ENCODE peak calls at places on chromosomes 16 and 17, in six cellular contexts. L, J, B, R, C and V are unnamed samples.

GRCh38 chr17:17605747-17606083 is 14.2 kb upstream of the PEMT start:
- DNase-seq in C (no peak), B (peak; percentile 91), R (no peak), L (peak; percentile 65), J (no peak), V (no peak)

GRCh38 chr16:67423634-67424575 is 7.0 kb upstream of the HSD11B2 start:
- DNase-seq in B (no peak), L (no peak), J (no peak), C (no peak), R (no peak), V (no peak)

GRCh38 chr17:57331423-57331822 is 75.1 kb downstream of the MSI2 start:
- DNase-seq in C (no peak), R (no peak), L (no peak), J (no peak), B (no peak), V (no peak)

GRCh38 chr16:10556240-10556639 is 24.2 kb downstream of the EMP2 start:
- DNase-seq in B (no peak), C (no peak), J (no peak), L (no peak), R (no peak), V (no peak)

GRCh38 chr17:81125573-81126081 is 39.7 kb upstream of the PVALEF start:
- DNase-seq in B (no peak), L (no peak), C (no peak), R (no peak), J (no peak), V (no peak)

GRCh38 chr17:77353684-77354419 is 213.1 kb downstream of the SEC14L1 start:
- DNase-seq in J (no peak), L (peak; percentile 56), C (peak; percentile 9), B (no peak), R (no peak), V (peak; percentile 7)

GRCh38 chr17:39485555-39485954 is 24.3 kb downstream of the CDK12 start:
- DNase-seq in R (no peak), J (no peak), B (peak; percentile 94), C (no peak), L (peak; percentile 91), V (no peak)

GRCh38 chr17:3966720-3967363 is 2.6 kb upstream of the ATP2A3 start:
- DNase-seq in R (no peak), C (no peak), L (no peak), J (no peak), B (no peak), V (no peak)

GRCh38 chr16:500699-501098 is 26.8 kb upstream of the CAPN15 start:
- DNase-seq in L (no peak), R (peak; percentile 33), J (no peak), C (no peak), B (no peak), V (peak; percentile 64)
- H3K4me3 ChIP-seq in L (no peak overlapping the region), R (no peak overlapping the region), J (no peak overlapping the region), C (no peak overlapping the region), B (no peak overlapping the region), V (no peak overlapping the region)

GRCh38 chr16:73172621-73173312 is 124.8 kb upstream of the ZFHX3 start:
- DNase-seq in B (peak; percentile 65), R (peak; percentile 86), J (no peak), L (peak; percentile 99), C (peak; percentile 69), V (peak; percentile 82)
- TF ChIP-seq CTCF in B (peak; percentile 54), R (peak; percentile 35), J (no peak), L (peak; percentile 50), C (peak; percentile 17), V (peak; percentile 47)

GRCh38 chr17:51672058-51672457 is 411.7 kb downstream of the UTP18 start:
- DNase-seq in R (no peak), C (no peak), L (no peak), B (no peak), J (no peak), V (no peak)
- H3K4me3 ChIP-seq in R (no peak overlapping the region), C (no peak overlapping the region), L (no peak overlapping the region), B (no peak overlapping the region), J (no peak overlapping the region), V (no peak overlapping the region)

GRCh38 chr17:2071024-2071385 is 16.1 kb downstream of the HIC1 start:
- DNase-seq in L (no peak), R (no peak), J (no peak), C (no peak), B (no peak), V (no peak)

GRCh38 chr17:2068589-2069051 is 13.7 kb downstream of the HIC1 start:
- DNase-seq in L (peak; percentile 69), R (no peak), J (no peak), C (no peak), B (no peak), V (no peak)

GRCh38 chr17:2071421-2072281 is 16.7 kb downstream of the HIC1 start:
- DNase-seq in L (peak; percentile 21), B (no peak), J (no peak), R (no peak), C (no peak), V (peak; percentile 73)

GRCh38 chr17:2068101-2068518 is 13.2 kb downstream of the HIC1 start:
- DNase-seq in B (peak; percentile 85), L (peak; percentile 88), C (no peak), R (no peak), J (no peak), V (no peak)

DNA sequence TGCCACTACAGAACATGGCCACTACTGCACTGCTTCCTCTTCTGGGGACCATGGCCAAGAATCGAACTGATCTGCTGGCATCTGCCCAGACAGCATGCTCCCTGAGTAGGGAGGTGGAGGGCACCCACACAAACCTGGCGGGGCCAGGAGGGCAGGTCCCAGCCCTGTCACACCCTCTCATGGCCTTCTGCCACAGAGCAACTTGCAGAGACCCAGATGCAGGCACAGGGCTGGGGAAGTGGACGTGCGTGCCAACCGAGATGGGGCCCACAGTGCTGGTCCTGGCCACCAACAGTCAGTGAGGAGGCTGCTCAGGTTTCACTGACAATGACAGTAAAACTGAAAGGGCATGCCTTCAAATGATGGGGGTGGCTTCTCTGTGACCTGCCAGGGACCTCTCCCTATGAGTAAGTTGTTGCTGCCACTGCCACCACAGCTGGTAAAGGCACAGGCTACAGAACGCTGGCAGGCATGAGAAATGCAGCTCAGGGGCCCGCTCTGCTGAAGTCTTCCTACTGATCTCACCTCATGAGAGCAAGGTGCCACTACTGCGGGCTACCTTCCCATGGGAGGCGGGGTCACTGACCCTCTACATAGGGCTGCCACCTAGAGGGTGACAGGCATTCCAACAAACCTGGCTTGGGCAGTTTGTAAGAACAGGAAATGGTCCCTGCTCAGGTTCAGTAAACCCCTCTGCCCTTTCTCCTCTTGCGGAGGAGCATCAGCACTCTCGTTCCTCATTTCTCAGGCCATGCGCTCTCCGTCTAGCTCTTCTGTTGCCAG is 15.5 kb downstream of the HIC1 start:
- DNase-seq in B (no peak), C (no peak), J (no peak), L (no peak), R (no peak), V (no peak)
- TF ChIP-seq CTCF in B (no peak), C (no peak), J (no peak), L (no peak), R (no peak), V (no peak)

DNA sequence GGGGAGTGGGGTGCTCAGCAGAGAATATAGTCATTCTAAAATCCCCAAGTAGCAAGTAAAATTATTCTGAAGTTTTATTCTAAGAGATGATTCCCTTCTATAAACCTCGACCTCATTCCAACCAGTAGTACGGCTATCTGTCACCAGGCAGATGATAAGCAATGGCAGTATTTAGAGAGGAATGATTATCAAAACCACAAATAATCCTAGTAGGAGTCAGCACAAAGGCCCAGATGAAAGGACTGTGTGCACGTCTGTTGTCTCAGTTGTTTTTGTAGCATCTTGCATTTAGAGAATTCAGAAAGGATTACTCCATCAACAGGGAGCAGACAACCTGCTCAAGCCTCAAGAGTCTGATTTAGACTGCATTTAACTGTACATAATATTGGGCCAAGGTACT is 21.2 kb downstream of the EZH1 start:
- DNase-seq in L (no peak), C (no peak), B (no peak), J (no peak), R (no peak), V (no peak)
- H3K4me3 ChIP-seq in L (no peak overlapping the region), C (no peak overlapping the region), B (no peak overlapping the region), J (no peak overlapping the region), R (no peak overlapping the region), V (no peak overlapping the region)

DNA sequence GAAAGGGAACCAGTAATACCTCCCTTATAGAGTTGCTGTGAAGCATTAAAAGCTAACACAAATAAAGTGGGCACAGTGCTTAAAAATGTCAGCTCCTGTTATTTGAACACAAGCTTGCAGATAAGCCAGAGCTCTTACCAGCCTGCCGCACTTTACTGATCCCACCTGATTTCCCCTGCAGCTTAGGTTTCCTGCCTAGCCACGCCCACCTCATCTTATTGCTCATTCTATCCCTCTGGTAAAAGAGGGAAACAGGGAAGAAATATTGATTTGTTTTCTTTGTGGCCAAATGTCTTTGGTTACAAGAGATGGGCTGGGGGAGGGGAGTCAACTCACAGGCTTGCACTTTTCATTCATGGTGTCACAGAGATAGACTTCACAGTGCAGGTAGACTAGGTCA is 9.6 kb upstream of the GP2 start:
- DNase-seq in R (no peak), L (no peak), J (no peak), C (no peak), B (no peak), V (no peak)
- TF ChIP-seq CTCF in R (no peak), L (no peak), J (no peak), C (no peak), B (no peak), V (no peak)

GRCh38 chr17:61337247-61337812 is 62.3 kb upstream of the TBX2 start:
- DNase-seq in L (peak; percentile 58), R (no peak), B (no peak), C (no peak), J (no peak), V (no peak)

GRCh38 chr17:61335845-61336655 is 63.6 kb upstream of the TBX2 start:
- DNase-seq in C (no peak), R (no peak), J (no peak), L (peak; percentile 89), B (no peak), V (no peak)

GRCh38 chr17:61338874-61339478 is 60.7 kb upstream of the TBX2 start:
- DNase-seq in C (no peak), B (no peak), J (no peak), L (peak; percentile 90), R (no peak), V (no peak)

GRCh38 chr17:61340431-61340830 is 59.2 kb upstream of the TBX2 start:
- DNase-seq in R (no peak), C (no peak), J (no peak), L (peak; percentile 36), B (no peak), V (no peak)

GRCh38 chr17:61338000-61338864 is 61.4 kb upstream of the TBX2 start:
- DNase-seq in J (no peak), C (no peak), L (peak; percentile 96), R (no peak), B (peak; percentile 85), V (peak; percentile 53)
- H3K4me3 ChIP-seq in J (no peak overlapping the region), C (no peak overlapping the region), L (no peak overlapping the region), R (no peak overlapping the region), B (no peak overlapping the region), V (no peak overlapping the region)

GRCh38 chr17:67377727-67378443 is 804 bp downstream of the PITPNC1 start:
- DNase-seq in C (no peak), B (no peak), J (peak; percentile 25), L (no peak), R (peak; percentile 46), V (peak; percentile 61)
- TF ChIP-seq CTCF in C (peak; percentile 6), B (peak; percentile 32), J (no peak), L (no peak), R (no peak), V (no peak)

GRCh38 chr16:65967376-65967775 is 399.1 kb upstream of the CDH5 start:
- DNase-seq in J (no peak), L (peak; percentile 66), C (no peak), R (no peak), B (peak; percentile 18), V (no peak)
- H3K4me3 ChIP-seq in J (no peak overlapping the region), L (no peak overlapping the region), C (no peak overlapping the region), R (no peak overlapping the region), B (no peak overlapping the region), V (no peak overlapping the region)